ENCODE peak calls at places on chromosomes 3 and 15, in seven cellular contexts. One of them, this sample, is unnamed.

GRCh38 chr3:187049462-187050101 is 89.7 kb downstream of the RPL39L start:
- DNase-seq in epithelial cell of esophagus: no peak
- DNase-seq in HFF-Myc: no peak
- DNase-seq in A549: no peak
- DNase-seq in ascending aorta: no peak
- DNase-seq in AG04449: no peak
- DNase-seq in cardiac fibroblast: no peak
- DNase-seq in this sample: no peak

GRCh38 chr3:18772699-18773305 is 347.7 kb upstream of the SATB1 start:
- DNase-seq in AG04449: no peak
- DNase-seq in epithelial cell of esophagus: no peak
- DNase-seq in cardiac fibroblast: no peak
- DNase-seq in HFF-Myc: no peak
- DNase-seq in A549: no peak
- DNase-seq in ascending aorta: no peak
- DNase-seq in this sample: no peak

GRCh38 chr3:26657406-26657976 is 34.9 kb downstream of the LRRC3B start:
- DNase-seq in A549: no peak
- DNase-seq in cardiac fibroblast: no peak
- DNase-seq in epithelial cell of esophagus: peak; percentile 82
- DNase-seq in AG04449: no peak
- DNase-seq in HFF-Myc: no peak
- DNase-seq in ascending aorta: no peak
- DNase-seq in this sample: no peak

GRCh38 chr15:70376929-70377691 is 279.4 kb upstream of the TLE3 start:
- DNase-seq in A549: no peak
- DNase-seq in AG04449: peak; percentile 3
- DNase-seq in cardiac fibroblast: peak; percentile 56
- DNase-seq in epithelial cell of esophagus: peak; percentile 63
- DNase-seq in HFF-Myc: no peak
- DNase-seq in ascending aorta: peak; percentile 66
- DNase-seq in this sample: peak; percentile 45

GRCh38 chr3:62918752-62919151 is 43.5 kb upstream of the CADPS start:
- DNase-seq in AG04449: no peak
- DNase-seq in epithelial cell of esophagus: no peak
- DNase-seq in A549: no peak
- DNase-seq in cardiac fibroblast: no peak
- DNase-seq in HFF-Myc: no peak
- DNase-seq in ascending aorta: no peak
- DNase-seq in this sample: no peak

GRCh38 chr3:123330441-123330991 is 118.4 kb downstream of the ADCY5 start:
- DNase-seq in cardiac fibroblast: no peak
- DNase-seq in A549: no peak
- DNase-seq in AG04449: no peak
- DNase-seq in HFF-Myc: no peak
- DNase-seq in epithelial cell of esophagus: no peak
- DNase-seq in ascending aorta: peak; percentile 81
- DNase-seq in this sample: no peak

GRCh38 chr3:99730870-99731269 is 86.8 kb upstream of the CMSS1 start:
- DNase-seq in cardiac fibroblast: no peak
- DNase-seq in epithelial cell of esophagus: no peak
- DNase-seq in AG04449: no peak
- DNase-seq in ascending aorta: no peak
- DNase-seq in HFF-Myc: no peak
- DNase-seq in A549: no peak
- DNase-seq in this sample: no peak

GRCh38 chr3:188937389-188937788 is 234.4 kb upstream of the TPRG1 start:
- DNase-seq in cardiac fibroblast: peak; percentile 63
- DNase-seq in ascending aorta: no peak
- DNase-seq in A549: no peak
- DNase-seq in HFF-Myc: no peak
- DNase-seq in AG04449: no peak
- DNase-seq in epithelial cell of esophagus: no peak
- DNase-seq in this sample: no peak

GRCh38 chr15:30882861-30883433 is 20.8 kb upstream of the FAN1 start:
- DNase-seq in epithelial cell of esophagus: no peak
- DNase-seq in A549: no peak
- DNase-seq in HFF-Myc: no peak
- DNase-seq in cardiac fibroblast: no peak
- DNase-seq in AG04449: no peak
- DNase-seq in ascending aorta: no peak
- DNase-seq in this sample: peak; percentile 5

GRCh38 chr3:174419216-174419615 is 439.9 kb upstream of the NAALADL2 start:
- DNase-seq in epithelial cell of esophagus: no peak
- DNase-seq in HFF-Myc: no peak
- DNase-seq in cardiac fibroblast: no peak
- DNase-seq in AG04449: no peak
- DNase-seq in A549: no peak
- DNase-seq in ascending aorta: no peak
- DNase-seq in this sample: no peak

GRCh38 chr3:131178710-131179375 is 152.2 kb downstream of the NEK11 start:
- DNase-seq in cardiac fibroblast: no peak
- DNase-seq in A549: no peak
- DNase-seq in AG04449: no peak
- DNase-seq in epithelial cell of esophagus: peak; percentile 29
- DNase-seq in ascending aorta: no peak
- DNase-seq in HFF-Myc: no peak
- DNase-seq in this sample: no peak

GRCh38 chr15:92780816-92781215 is 119.3 kb upstream of the CHD2 start:
- DNase-seq in ascending aorta: no peak
- DNase-seq in AG04449: no peak
- DNase-seq in HFF-Myc: no peak
- DNase-seq in cardiac fibroblast: no peak
- DNase-seq in epithelial cell of esophagus: no peak
- DNase-seq in A549: peak; percentile 33
- DNase-seq in this sample: no peak

GRCh38 chr3:141355242-141355641 is 13.1 kb upstream of the ZBTB38 start:
- DNase-seq in HFF-Myc: no peak
- DNase-seq in AG04449: no peak
- DNase-seq in epithelial cell of esophagus: no peak
- DNase-seq in ascending aorta: no peak
- DNase-seq in A549: no peak
- DNase-seq in cardiac fibroblast: no peak
- DNase-seq in this sample: no peak

GRCh38 chr3:196868297-196868661 is 559 bp downstream of the SENP5 start:
- DNase-seq in HFF-Myc: no peak
- DNase-seq in epithelial cell of esophagus: peak; percentile 36
- DNase-seq in A549: no peak
- DNase-seq in AG04449: no peak
- DNase-seq in cardiac fibroblast: peak; percentile 27
- DNase-seq in ascending aorta: peak; percentile 62
- DNase-seq in this sample: peak; percentile 30

GRCh38 chr3:176554791-176555330 is 642.4 kb downstream of the TBL1XR1 start:
- DNase-seq in A549: no peak
- DNase-seq in AG04449: no peak
- DNase-seq in HFF-Myc: no peak
- DNase-seq in cardiac fibroblast: no peak
- DNase-seq in epithelial cell of esophagus: no peak
- DNase-seq in ascending aorta: no peak
- DNase-seq in this sample: no peak

GRCh38 chr3:124685481-124685880 is 44.8 kb upstream of the UMPS start:
- DNase-seq in ascending aorta: no peak
- DNase-seq in HFF-Myc: no peak
- DNase-seq in cardiac fibroblast: peak; percentile 35
- DNase-seq in A549: no peak
- DNase-seq in AG04449: no peak
- DNase-seq in epithelial cell of esophagus: peak; percentile 92
- DNase-seq in this sample: no peak

GRCh38 chr3:81758275-81758674 is 3.2 kb downstream of the GBE1 start:
- DNase-seq in cardiac fibroblast: peak; percentile 78
- DNase-seq in HFF-Myc: peak; percentile 41
- DNase-seq in A549: no peak
- DNase-seq in ascending aorta: peak; percentile 77
- DNase-seq in AG04449: peak; percentile 24
- DNase-seq in epithelial cell of esophagus: peak; percentile 49
- DNase-seq in this sample: peak; percentile 90

GRCh38 chr15:50840520-50840919 is 68.0 kb upstream of the AP4E1 start:
- DNase-seq in epithelial cell of esophagus: no peak
- DNase-seq in cardiac fibroblast: no peak
- DNase-seq in A549: no peak
- DNase-seq in HFF-Myc: no peak
- DNase-seq in AG04449: no peak
- DNase-seq in ascending aorta: no peak
- DNase-seq in this sample: no peak
- TF ChIP-seq CTCF in epithelial cell of esophagus: no peak
- TF ChIP-seq CTCF in cardiac fibroblast: no peak
- TF ChIP-seq CTCF in A549: no peak
- TF ChIP-seq CTCF in HFF-Myc: no peak
- TF ChIP-seq CTCF in AG04449: no peak
- TF ChIP-seq CTCF in ascending aorta: no peak
- TF ChIP-seq CTCF in this sample: no peak

DNA sequence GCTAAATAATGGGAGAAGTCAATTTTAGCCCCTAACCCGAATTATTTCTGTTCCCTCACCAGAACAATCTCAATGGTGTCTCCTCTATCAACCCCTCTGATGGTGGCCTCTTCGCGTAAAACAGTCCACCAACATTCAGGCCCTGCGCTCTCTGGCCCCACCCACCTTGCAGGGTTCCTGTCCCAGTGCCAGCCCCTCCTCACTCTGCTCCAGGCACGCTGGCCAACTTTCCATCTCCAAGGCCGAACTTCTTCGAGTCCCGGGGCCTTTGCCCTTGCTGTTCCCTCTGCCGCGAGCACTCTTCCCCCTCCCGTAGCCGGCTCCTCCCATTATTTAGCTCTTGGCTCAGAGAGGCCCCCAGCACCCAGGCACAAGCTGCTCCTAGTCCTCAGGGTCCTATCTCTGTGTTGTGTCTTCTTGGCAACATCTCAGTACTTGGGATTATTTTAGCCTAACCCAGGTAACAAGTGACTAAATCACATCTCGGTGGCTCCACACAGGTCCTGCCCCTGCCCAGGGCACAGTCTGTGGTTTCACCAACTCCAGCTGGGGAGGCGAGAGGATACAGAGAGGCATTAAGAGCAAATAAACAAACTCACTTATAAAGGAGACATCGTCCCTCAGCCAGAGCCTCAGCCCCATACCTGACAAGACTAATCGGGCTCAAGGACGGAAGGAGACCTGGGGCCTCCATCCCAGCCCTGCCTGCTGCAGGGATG is 19.6 kb upstream of the IQSEC1 start:
- DNase-seq in HFF-Myc: no peak
- DNase-seq in A549: no peak
- DNase-seq in AG04449: no peak
- DNase-seq in cardiac fibroblast: no peak
- DNase-seq in ascending aorta: no peak
- DNase-seq in epithelial cell of esophagus: no peak
- DNase-seq in this sample: no peak
- H3K4me3 ChIP-seq in HFF-Myc: no peak overlapping the region
- H3K4me3 ChIP-seq in A549: no peak overlapping the region
- H3K4me3 ChIP-seq in AG04449: no peak overlapping the region
- H3K4me3 ChIP-seq in cardiac fibroblast: no peak overlapping the region
- H3K4me3 ChIP-seq in ascending aorta: no peak overlapping the region
- H3K4me3 ChIP-seq in epithelial cell of esophagus: no peak overlapping the region
- H3K4me3 ChIP-seq in this sample: no peak overlapping the region

GRCh38 chr15:40323239-40323952 is at the start of gene INAFM2:
- DNase-seq in HFF-Myc: peak; percentile 64
- DNase-seq in A549: peak; percentile 77
- DNase-seq in cardiac fibroblast: peak; percentile 93
- DNase-seq in AG04449: no peak
- DNase-seq in epithelial cell of esophagus: peak; percentile 87
- DNase-seq in ascending aorta: peak; percentile 96
- DNase-seq in this sample: peak; percentile 97
- TF ChIP-seq CTCF in HFF-Myc: peak; percentile 48
- TF ChIP-seq CTCF in A549: peak; percentile 21
- TF ChIP-seq CTCF in cardiac fibroblast: peak; percentile 54
- TF ChIP-seq CTCF in AG04449: peak; percentile 70
- TF ChIP-seq CTCF in epithelial cell of esophagus: peak; percentile 24
- TF ChIP-seq CTCF in ascending aorta: peak; percentile 67
- TF ChIP-seq CTCF in this sample: peak; percentile 63

DNA sequence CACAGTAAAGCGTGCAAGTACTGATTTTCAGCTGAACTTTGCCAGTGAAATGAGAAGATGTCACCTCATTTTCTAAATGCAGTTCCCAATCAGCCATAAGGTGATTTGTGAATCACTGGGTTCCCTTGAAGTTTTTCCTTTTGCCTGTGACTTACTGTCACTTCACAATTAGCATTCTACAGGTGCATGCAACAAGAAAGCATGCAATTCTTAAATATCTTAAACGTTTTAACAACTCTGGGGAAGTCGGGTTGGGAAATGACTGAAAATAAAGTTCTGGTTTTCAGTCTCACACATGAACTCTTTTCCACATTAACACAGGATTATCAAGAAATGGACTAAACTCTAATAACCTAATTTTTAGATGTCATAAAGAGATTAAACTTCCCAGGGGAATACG is 5.2 kb downstream of the GSK3B start:
- DNase-seq in A549: no peak
- DNase-seq in cardiac fibroblast: no peak
- DNase-seq in HFF-Myc: no peak
- DNase-seq in epithelial cell of esophagus: no peak
- DNase-seq in ascending aorta: no peak
- DNase-seq in AG04449: no peak
- DNase-seq in this sample: no peak
- H3K4me3 ChIP-seq in A549: no peak overlapping the region
- H3K4me3 ChIP-seq in cardiac fibroblast: no peak overlapping the region
- H3K4me3 ChIP-seq in HFF-Myc: no peak overlapping the region
- H3K4me3 ChIP-seq in epithelial cell of esophagus: no peak overlapping the region
- H3K4me3 ChIP-seq in ascending aorta: no peak overlapping the region
- H3K4me3 ChIP-seq in AG04449: no peak overlapping the region
- H3K4me3 ChIP-seq in this sample: no peak overlapping the region

GRCh38 chr15:33608714-33609113 is 297.9 kb downstream of the RYR3 start:
- DNase-seq in AG04449: no peak
- DNase-seq in HFF-Myc: no peak
- DNase-seq in cardiac fibroblast: no peak
- DNase-seq in A549: peak; percentile 22
- DNase-seq in ascending aorta: no peak
- DNase-seq in epithelial cell of esophagus: peak; percentile 24
- DNase-seq in this sample: peak; percentile 15
- TF ChIP-seq CTCF in AG04449: no peak
- TF ChIP-seq CTCF in HFF-Myc: peak; percentile 33
- TF ChIP-seq CTCF in cardiac fibroblast: peak; percentile 9
- TF ChIP-seq CTCF in A549: peak; percentile 43
- TF ChIP-seq CTCF in ascending aorta: no peak
- TF ChIP-seq CTCF in epithelial cell of esophagus: peak; percentile 40
- TF ChIP-seq CTCF in this sample: peak; percentile 38

GRCh38 chr3:126393563-126393962 is 1.1 kb upstream of the CFAP100 start:
- DNase-seq in cardiac fibroblast: no peak
- DNase-seq in ascending aorta: peak; percentile 28
- DNase-seq in A549: no peak
- DNase-seq in AG04449: no peak
- DNase-seq in epithelial cell of esophagus: no peak
- DNase-seq in HFF-Myc: no peak
- DNase-seq in this sample: no peak
- H3K4me3 ChIP-seq in cardiac fibroblast: no peak overlapping the region
- H3K4me3 ChIP-seq in ascending aorta: no peak overlapping the region
- H3K4me3 ChIP-seq in A549: no peak overlapping the region
- H3K4me3 ChIP-seq in AG04449: no peak overlapping the region
- H3K4me3 ChIP-seq in epithelial cell of esophagus: no peak overlapping the region
- H3K4me3 ChIP-seq in HFF-Myc: no peak overlapping the region
- H3K4me3 ChIP-seq in this sample: no peak overlapping the region

This sample was measured in choroid plexus epithelial cell.